ENCODE peak calls at places on chromosomes 2 and 18, in ten cellular contexts. A is IMR-90; V is kidney; T is NCI-H510A treated with DMSO at 0.1 percent for 48 hours; D is stimulated activated CD4-positive, alpha-beta T cell treated with anti-CD3 and anti-CD28 coated beads, TNF-alpha, amount 100 ng/mL, for 1 hour; H is epithelial cell of proximal tubule; G is left cardiac atrium; W is right cardiac atrium; L is upper lobe of right lung; O is HTR-8/SVneo. Y is an unnamed sample.

GRCh38 chr2:12397861-12398260 is 318.9 kb upstream of the TRIB2 start:
- DNase-seq in A (no peak), G (no peak), D (no peak), T (peak; percentile 84), W (no peak), O (no peak), L (no peak), V (no peak), H (no peak), Y (no peak)

GRCh38 chr2:183998797-183999190 is 599.5 kb upstream of the ZNF804A start:
- DNase-seq in T (no peak), L (no peak), V (no peak), W (no peak), O (no peak), G (no peak), D (no peak), A (no peak), H (no peak), Y (no peak)

GRCh38 chr2:238811293-238811692 is 36.6 kb upstream of the TWIST2 start:
- DNase-seq in H (no peak), G (no peak), V (no peak), W (no peak), D (no peak), A (peak; percentile 6), O (no peak), L (no peak), T (no peak), Y (no peak)

GRCh38 chr2:113370478-113371091 is 66.9 kb upstream of the ZNG1B start:
- DNase-seq in D (peak; percentile 30), G (peak; percentile 61), O (peak; percentile 75), H (peak; percentile 81), T (no peak), A (peak; percentile 72), W (peak; percentile 77), L (no peak), V (no peak), Y (no peak)

GRCh38 chr2:1855150-1855549 is 110.8 kb upstream of the PXDN start:
- DNase-seq in L (no peak), O (no peak), T (no peak), D (no peak), W (no peak), V (no peak), A (no peak), H (no peak), G (no peak), Y (no peak)

GRCh38 chr2:172693529-172694185 is 42.0 kb upstream of the RAPGEF4 start:
- DNase-seq in W (no peak), A (no peak), V (no peak), H (no peak), L (no peak), D (no peak), G (no peak), T (no peak), O (no peak), Y (no peak)

GRCh38 chr2:145764631-145765030 is 1244.7 kb upstream of the ZEB2 start:
- DNase-seq in O (no peak), W (peak; percentile 90), H (no peak), G (peak; percentile 58), V (peak; percentile 63), D (no peak), L (no peak), A (no peak), T (peak; percentile 30), Y (no peak)

GRCh38 chr2:68695971-68696370 is 38.6 kb upstream of the ARHGAP25 start:
- DNase-seq in G (no peak), L (no peak), W (no peak), H (no peak), A (no peak), O (no peak), V (no peak), D (no peak), T (no peak), Y (no peak)

GRCh38 chr2:74381751-74382150 is 1.6 kb upstream of the DCTN1 start:
- DNase-seq in H (no peak), G (no peak), W (no peak), T (no peak), D (no peak), V (no peak), L (no peak), O (no peak), A (no peak), Y (no peak)

GRCh38 chr2:96248624-96249023 is 17.2 kb downstream of the TMEM127 start:
- DNase-seq in D (no peak), W (no peak), H (no peak), T (no peak), V (no peak), A (no peak), G (no peak), O (no peak), L (no peak), Y (no peak)

GRCh38 chr2:144780983-144781382 is 261.1 kb upstream of the ZEB2 start:
- DNase-seq in W (no peak), G (no peak), V (no peak), A (no peak), D (no peak), O (no peak), T (no peak), H (no peak), L (no peak), Y (no peak)

GRCh38 chr18:68623342-68623741 is 91.6 kb downstream of the TMX3 start:
- DNase-seq in G (peak; percentile 22), A (peak; percentile 84), L (no peak), O (peak; percentile 24), T (peak; percentile 70), V (no peak), H (peak; percentile 10), W (peak; percentile 41), D (no peak), Y (peak; percentile 14)

GRCh38 chr2:46230677-46231425 is 66.4 kb upstream of the EPAS1 start:
- DNase-seq in V (no peak), L (no peak), T (no peak), A (no peak), H (no peak), W (peak; percentile 53), G (no peak), O (no peak), D (no peak), Y (no peak)

GRCh38 chr2:196459539-196459938 is 180.0 kb upstream of the CCDC150 start:
- DNase-seq in G (no peak), T (no peak), W (no peak), H (no peak), D (no peak), V (no peak), A (peak; percentile 55), O (peak; percentile 10), L (no peak), Y (no peak)

GRCh38 chr2:133062174-133062573 is 392.2 kb upstream of the LYPD1 start:
- DNase-seq in L (no peak), V (no peak), T (no peak), H (no peak), O (no peak), A (peak; percentile 51), D (no peak), W (no peak), G (no peak), Y (no peak)

GRCh38 chr18:66395671-66396218 is 208.1 kb downstream of the CDH19 start:
- DNase-seq in G (no peak), T (no peak), V (peak; percentile 60), W (peak; percentile 26), O (no peak), D (no peak), A (no peak), H (no peak), L (no peak), Y (no peak)

GRCh38 chr2:119641562-119642258 is 37.3 kb upstream of the TMEM177 start:
- DNase-seq in A (peak; percentile 71), O (peak; percentile 89), V (peak; percentile 91), T (peak; percentile 77), D (peak; percentile 34), H (peak; percentile 19), G (peak; percentile 71), W (peak; percentile 83), L (peak; percentile 82), Y (peak; percentile 73)

GRCh38 chr2:11669454-11670291 is at the start of gene NTSR2:
- DNase-seq in O (no peak), W (peak; percentile 86), T (no peak), D (no peak), V (peak; percentile 81), H (no peak), L (peak; percentile 79), A (peak; percentile 53), G (peak; percentile 62), Y (peak; percentile 61)

GRCh38 chr2:241300000-241300399 is 15.5 kb downstream of the HDLBP start:
- DNase-seq in O (no peak), W (no peak), H (no peak), V (no peak), L (no peak), D (no peak), G (no peak), A (no peak), T (no peak), Y (no peak)

GRCh38 chr18:56233595-56233994 is 404.8 kb downstream of the TXNL1 start:
- DNase-seq in O (no peak), G (no peak), L (no peak), W (peak; percentile 62), D (no peak), T (no peak), H (peak; percentile 7), A (peak; percentile 92), V (no peak), Y (no peak)